ENCODE peak calls at places on chromosomes 2 and 18, in eight cellular contexts. X is nucleus accumbens; O is T-helper 17 cell; K is NCI-H187; I is stimulated activated CD8-positive, alpha-beta memory T cell treated with anti-CD3 and anti-CD28 coated beads, Interleukin-2, amount 100 ng/mL, for 48 hours; N is ACHN; A is T-helper 1 cell; S is activated CD8-positive, alpha-beta memory T cell treated with anti-CD3 and anti-CD28 coated beads, Interleukin-2, amount 50 U/mL, for 48 hours. R is an unnamed sample.

GRCh38 chr18:37309861-37310260 is 255.7 kb downstream of the CELF4 start:
- DNase-seq in X (no peak), O (no peak), K (no peak), I (no peak), N (no peak), A (no peak), S (no peak), R (no peak)

GRCh38 chr2:224816816-224817215 is 100.7 kb upstream of the CCDC195 start:
- DNase-seq in X (no peak), O (no peak), K (no peak), I (no peak), N (peak; percentile 83), A (no peak), S (no peak), R (peak; percentile 77)

GRCh38 chr2:3154146-3154545 is 223.5 kb downstream of the EIPR1 start:
- DNase-seq in X (no peak), O (no peak), K (no peak), I (no peak), N (no peak), A (no peak), S (no peak), R (no peak)

GRCh38 chr18:35513181-35513932 is 15.6 kb upstream of the INO80C start:
- DNase-seq in X (no peak), O (no peak), K (no peak), I (no peak), N (no peak), A (no peak), S (no peak), R (peak; percentile 74)

GRCh38 chr2:9623151-9623550 is 7.6 kb downstream of the YWHAQ start:
- DNase-seq in X (no peak), O (no peak), K (no peak), I (no peak), N (no peak), A (no peak), S (no peak), R (no peak)

GRCh38 chr2:100303744-100304143 is 18.6 kb downstream of the LONRF2 start:
- DNase-seq in X (no peak), O (no peak), K (no peak), I (no peak), N (no peak), A (no peak), S (no peak), R (no peak)

GRCh38 chr2:188512456-188512855 is 220.8 kb downstream of the GULP1 start:
- DNase-seq in X (no peak), O (no peak), K (no peak), I (no peak), N (peak; percentile 79), A (no peak), S (no peak), R (peak; percentile 73)

GRCh38 chr2:54629390-54629789 is 94.1 kb upstream of the EML6 start:
- DNase-seq in X (no peak), O (no peak), K (no peak), I (no peak), N (no peak), A (no peak), S (no peak), R (no peak)

GRCh38 chr2:223585691-223586090 is 16.5 kb downstream of the SCG2 start:
- DNase-seq in X (peak; percentile 47), O (no peak), K (no peak), I (no peak), N (no peak), A (no peak), S (no peak), R (no peak)

GRCh38 chr2:55223958-55224760 is 7.9 kb downstream of the CLHC1 start:
- DNase-seq in X (no peak), O (no peak), K (no peak), I (no peak), N (no peak), A (no peak), S (no peak), R (no peak)

GRCh38 chr2:237715459-237715947 is 83.1 kb upstream of the RBM44 start:
- DNase-seq in X (no peak), O (no peak), K (no peak), I (no peak), N (no peak), A (no peak), S (peak; percentile 48), R (peak; percentile 26)

GRCh38 chr2:86350751-86351150 is 13.3 kb upstream of the REEP1 start:
- DNase-seq in X (no peak), O (no peak), K (no peak), I (no peak), N (no peak), A (no peak), S (peak; percentile 22), R (no peak)

GRCh38 chr2:162007447-162008040 is 66.5 kb downstream of the DPP4 start:
- DNase-seq in X (no peak), O (no peak), K (no peak), I (no peak), N (peak; percentile 39), A (no peak), S (no peak), R (no peak)

GRCh38 chr2:121471571-121472464 is 58.9 kb upstream of the RNU4ATAC start:
- DNase-seq in X (no peak), O (no peak), K (no peak), I (no peak), N (peak; percentile 67), A (no peak), S (no peak), R (peak; percentile 67)

GRCh38 chr18:72086421-72086820 is 457.7 kb downstream of the CBLN2 start:
- DNase-seq in X (no peak), O (no peak), K (no peak), I (no peak), N (peak; percentile 47), A (no peak), S (no peak), R (peak; percentile 9)

GRCh38 chr2:185373226-185373625 is 365.4 kb upstream of the FSIP2 start:
- DNase-seq in X (no peak), O (no peak), K (no peak), I (no peak), N (no peak), A (no peak), S (no peak), R (no peak)

GRCh38 chr2:157784823-157785175 is 91.3 kb downstream of the ACVR1 start:
- DNase-seq in X (no peak), O (no peak), K (no peak), I (no peak), N (no peak), A (no peak), S (no peak), R (no peak)

GRCh38 chr18:31104444-31104843 is 2.2 kb upstream of the DSC2 start:
- DNase-seq in X (no peak), O (no peak), K (no peak), I (no peak), N (no peak), A (no peak), S (no peak), R (no peak)

R was measured in kidney glomerular epithelial cell.